ENCODE peak calls at places on chromosomes 4 and X, in four cellular contexts. L, A, R and G are unnamed samples.

GRCh38 chr4:1253831-1254230 is 4.9 kb upstream of the CTBP1 start:
- DNase-seq in L (no peak), A (no peak), R (no peak), G (no peak)

GRCh38 chrX:153726286-153727107 is 1.8 kb downstream of the ABCD1 start:
- DNase-seq in L (peak; percentile 70), A (no peak), R (peak; percentile 46), G (peak; percentile 62)

GRCh38 chr4:81052119-81053068 is 21.9 kb downstream of the BMP3 start:
- DNase-seq in A (no peak), R (no peak), L (peak; percentile 81), G (peak; percentile 75)

GRCh38 chrX:130702867-130703707 is 199.9 kb downstream of the ENOX2 start:
- DNase-seq in R (no peak), A (no peak), L (no peak), G (no peak)

GRCh38 chr4:38377195-38377594 is 286.8 kb upstream of the KLF3 start:
- DNase-seq in R (no peak), L (no peak), A (no peak), G (no peak)

GRCh38 chr4:123892997-123893745 is 496.6 kb downstream of the SPRY1 start:
- DNase-seq in R (no peak), A (no peak), L (no peak), G (no peak)

GRCh38 chr4:110793381-110793801 is 170.5 kb upstream of the PITX2 start:
- DNase-seq in A (no peak), L (no peak), R (no peak), G (no peak)

GRCh38 chrX:40947276-40947675 is 138.0 kb upstream of the USP9X start:
- DNase-seq in R (no peak), L (no peak), A (no peak), G (no peak)

GRCh38 chr4:88775026-88775425 is 77.4 kb upstream of the NAP1L5 start:
- DNase-seq in R (no peak), L (no peak), A (no peak), G (peak; percentile 58)

GRCh38 chrX:2316534-2316933 is 184.2 kb downstream of the DHRSX start:
- DNase-seq in A (no peak), L (no peak), R (no peak), G (no peak)

GRCh38 chr4:169024762-169025161 is 14.7 kb upstream of the CBR4 start:
- DNase-seq in L (no peak), A (no peak), R (no peak), G (no peak)

GRCh38 chrX:17376381-17377046 is 1.5 kb downstream of the NHS start:
- DNase-seq in R (peak; percentile 20), A (no peak), L (peak; percentile 30), G (peak; percentile 66)

GRCh38 chr4:98516042-98516440 is 142.4 kb downstream of the TSPAN5 start:
- DNase-seq in A (no peak), L (no peak), R (no peak), G (no peak)

DNA sequence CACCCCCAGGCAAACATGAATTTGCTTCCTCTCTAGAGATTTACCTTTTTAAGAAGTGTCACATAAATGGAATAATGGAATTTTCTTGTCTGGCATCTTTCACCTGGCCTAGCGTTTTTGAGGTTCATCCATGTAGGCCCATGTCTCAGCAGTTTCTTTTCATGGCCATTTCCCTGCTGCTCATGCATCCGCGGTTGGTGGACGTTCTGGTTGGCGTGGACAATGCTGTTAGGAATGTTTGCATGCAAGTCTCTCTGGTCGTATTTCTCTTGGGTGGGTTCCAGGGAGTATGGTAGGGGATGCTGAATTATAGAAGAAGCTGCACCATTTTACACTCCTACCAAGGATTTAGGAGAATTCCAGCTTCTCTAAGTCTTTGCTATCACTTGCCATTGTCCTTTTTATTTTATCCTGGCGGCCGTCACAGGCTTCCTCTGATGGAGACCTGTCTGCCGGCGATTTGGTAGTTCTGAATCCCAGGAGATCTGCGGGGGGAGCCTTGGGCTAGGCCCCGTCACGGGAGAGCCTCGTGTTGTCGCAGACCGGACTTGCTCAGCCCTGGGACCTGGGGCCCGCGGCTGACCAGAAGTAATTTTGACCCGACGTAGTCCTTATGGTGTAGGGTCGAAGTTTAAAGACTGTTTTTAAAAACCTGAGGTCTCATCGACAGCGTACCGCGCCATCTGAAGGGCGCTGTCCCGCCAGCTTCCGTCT is 56.9 kb upstream of the TADA2B start:
- DNase-seq in L (no peak), R (peak; percentile 51), A (no peak), G (peak; percentile 71)
- TF ChIP-seq POLR2A in L (no peak), R (no peak), A (no peak), G (no peak)

GRCh38 chr4:143358923-143359694 is 22.4 kb downstream of the GAB1 start:
- DNase-seq in L (no peak), A (no peak), R (no peak), G (no peak)
- H3K4me1 ChIP-seq in L (peaks cover 25% of the 10 kb centered on the region), A (peaks cover 88% of the 10 kb centered on the region), R (peaks cover 22% of the 10 kb centered on the region), G (peaks cover 54% of the 10 kb centered on the region)

GRCh38 chrX:47650164-47651042 is at the start of gene ELK1:
- DNase-seq in A (peak; percentile 97), L (peak; percentile 92), R (peak; percentile 97), G (peak; percentile 98)
- TF ChIP-seq POLR2A in A (peak; percentile 47), L (peak; percentile 58), R (peak; percentile 62), G (no peak)

DNA sequence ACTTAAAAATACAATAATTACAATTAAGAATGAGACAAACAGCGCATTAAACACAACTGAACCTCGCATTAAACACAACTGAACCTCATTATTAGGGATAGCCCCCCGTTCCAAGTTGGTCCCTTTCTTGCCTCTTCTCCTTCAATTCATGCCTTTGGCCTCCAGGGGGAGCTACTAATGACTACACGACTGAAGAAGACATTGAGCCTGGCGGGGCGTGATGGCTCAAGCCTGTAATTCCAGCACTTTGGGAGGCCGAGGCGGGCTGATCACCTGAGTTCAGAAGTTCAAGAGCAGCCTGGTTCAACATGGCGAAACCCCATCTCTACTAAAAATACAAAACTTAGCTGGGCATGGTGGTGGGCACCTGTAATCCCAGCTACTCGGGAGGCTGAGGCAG is 56.4 kb upstream of the NWD2 start:
- DNase-seq in L (no peak), R (no peak), A (no peak), G (peak; percentile 59)
- H3K4me1 ChIP-seq in L (no peaks in the 10 kb centered on the region), R (no peaks in the 10 kb centered on the region), A (no peaks in the 10 kb centered on the region), G (no peaks in the 10 kb centered on the region)

GRCh38 chrX:118115948-118116307 is 682 bp downstream of the KLHL13 start:
- DNase-seq in L (no peak), A (no peak), R (no peak), G (peak; percentile 14)

GRCh38 chrX:118117069-118117405 is 427 bp upstream of the KLHL13 start:
- DNase-seq in L (no peak), R (no peak), A (peak; percentile 72), G (peak; percentile 18)

DNA sequence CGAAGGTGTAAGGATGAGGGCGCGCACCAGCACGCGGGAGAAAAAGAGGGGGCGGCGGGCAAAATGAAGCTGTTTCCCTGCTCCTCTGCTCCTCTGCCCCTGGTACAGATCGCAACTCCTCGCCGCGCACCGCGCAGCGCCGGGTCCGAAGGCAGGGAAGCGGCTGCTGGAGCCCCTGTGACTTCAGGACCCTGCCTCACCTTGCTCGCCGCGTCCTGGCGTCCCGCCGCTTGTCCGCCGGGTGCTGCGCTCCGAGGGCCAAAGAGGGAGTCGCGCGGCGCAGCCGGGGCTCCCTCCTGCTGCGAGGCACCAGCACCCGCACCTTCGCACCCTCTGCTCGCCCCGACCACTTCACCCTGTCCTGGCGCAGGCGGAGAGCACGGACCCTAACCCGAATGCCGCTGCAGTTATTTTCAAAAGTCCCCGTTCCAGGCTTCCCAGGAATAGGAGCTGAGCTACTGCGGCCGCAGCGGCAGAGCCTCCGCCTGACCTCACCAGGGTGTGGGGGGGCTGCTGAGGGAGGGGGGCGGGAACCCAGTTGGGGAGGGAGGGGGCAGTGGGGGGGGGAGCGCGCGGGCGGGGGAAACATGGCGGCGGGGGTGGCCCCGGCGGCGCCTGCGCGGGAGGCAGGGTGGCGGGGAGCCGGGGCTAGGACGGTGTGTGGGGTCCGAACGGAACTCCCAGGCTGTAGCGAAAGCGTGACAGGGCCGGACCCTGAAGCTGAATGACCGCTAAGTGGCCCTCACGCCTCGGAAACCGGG is at the start of gene KLHL13:
- DNase-seq in L (peak; percentile 60), R (peak; percentile 54), A (peak; percentile 63), G (peak; percentile 21)
- TF ChIP-seq POLR2A in L (no peak), R (peak; percentile 29), A (no peak), G (no peak)

DNA sequence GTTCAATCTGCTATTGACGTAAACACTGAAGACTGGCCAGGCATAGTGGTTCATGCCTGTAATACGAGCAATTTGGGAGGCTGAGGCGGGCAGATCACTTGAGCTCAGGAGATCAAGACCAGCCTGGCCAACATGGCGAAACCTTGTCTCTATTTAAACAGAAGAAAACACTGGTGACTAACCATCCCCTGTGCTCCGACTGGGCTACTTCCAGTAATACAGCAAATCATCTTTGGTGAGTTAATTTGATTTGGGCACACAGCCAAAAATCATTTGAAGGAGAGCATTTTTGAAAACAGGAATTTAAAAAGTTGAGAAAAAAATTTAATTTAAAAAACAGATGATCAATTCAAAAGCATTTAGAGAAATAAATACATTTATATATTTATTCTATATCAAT is 52.0 kb downstream of the SEC24D start:
- DNase-seq in L (no peak), R (no peak), A (no peak), G (no peak)
- H3K4me1 ChIP-seq in L (no peaks in the 10 kb centered on the region), R (peaks cover 2% of the 10 kb centered on the region), A (no peaks in the 10 kb centered on the region), G (peaks cover 22% of the 10 kb centered on the region)

GRCh38 chrX:12973561-12974216 is 1.2 kb upstream of the TMSB4X start:
- DNase-seq in R (peak; percentile 48), L (peak; percentile 42), A (no peak), G (no peak)
- TF ChIP-seq POLR2A in R (no peak), L (no peak), A (no peak), G (no peak)